ENCODE peak calls at places on chromosomes 2 and 18, in four cellular contexts. One of them, this sample, is unnamed.

GRCh38 chr2:116132833-116133232 is 1681.7 kb upstream of the DDX18 start:
- DNase-seq in WTC11: no peak
- DNase-seq in WERI-Rb-1: peak
- DNase-seq in GM06990: no peak
- DNase-seq in this sample: no peak

GRCh38 chr2:199315299-199316179 is 142.2 kb downstream of the SATB2 start:
- DNase-seq in WTC11: peak
- DNase-seq in WERI-Rb-1: no peak
- DNase-seq in GM06990: no peak
- DNase-seq in this sample: no peak

GRCh38 chr2:9473985-9474360 is 378 bp upstream of the IAH1 start:
- DNase-seq in WTC11: peak
- DNase-seq in WERI-Rb-1: peak
- DNase-seq in GM06990: no peak
- DNase-seq in this sample: peak

GRCh38 chr2:234032301-234032856 is 18.1 kb upstream of the SPP2 start:
- DNase-seq in WTC11: no peak
- DNase-seq in WERI-Rb-1: no peak
- DNase-seq in GM06990: no peak
- DNase-seq in this sample: no peak

GRCh38 chr2:127584516-127585033 is 49.1 kb downstream of the MYO7B start:
- DNase-seq in WTC11: no peak
- DNase-seq in WERI-Rb-1: peak
- DNase-seq in GM06990: no peak
- DNase-seq in this sample: no peak

GRCh38 chr2:25158096-25158852 is 10.1 kb downstream of the POMC start:
- DNase-seq in WTC11: no peak
- DNase-seq in WERI-Rb-1: no peak
- DNase-seq in GM06990: no peak
- DNase-seq in this sample: no peak

GRCh38 chr2:189483571-189484415 is 42.5 kb downstream of the WDR75 start:
- DNase-seq in WTC11: no peak
- DNase-seq in WERI-Rb-1: no peak
- DNase-seq in GM06990: no peak
- DNase-seq in this sample: no peak

GRCh38 chr2:121638333-121638732 is 10.9 kb downstream of the CLASP1 start:
- DNase-seq in WTC11: no peak
- DNase-seq in WERI-Rb-1: no peak
- DNase-seq in GM06990: no peak
- DNase-seq in this sample: no peak

GRCh38 chr2:237744270-237744612 is 54.3 kb upstream of the RBM44 start:
- DNase-seq in WTC11: no peak
- DNase-seq in WERI-Rb-1: no peak
- DNase-seq in GM06990: no peak
- DNase-seq in this sample: no peak

GRCh38 chr18:58231930-58232329 is 187.9 kb downstream of the NEDD4L start:
- DNase-seq in WTC11: no peak
- DNase-seq in WERI-Rb-1: no peak
- DNase-seq in GM06990: no peak
- DNase-seq in this sample: peak

GRCh38 chr18:35059280-35059927 is 18.2 kb downstream of the MAPRE2 start:
- DNase-seq in WTC11: no peak
- DNase-seq in WERI-Rb-1: no peak
- DNase-seq in GM06990: no peak
- DNase-seq in this sample: no peak

GRCh38 chr18:77544792-77545191 is 295.1 kb downstream of the GALR1 start:
- DNase-seq in WTC11: no peak
- DNase-seq in WERI-Rb-1: no peak
- DNase-seq in GM06990: no peak
- DNase-seq in this sample: no peak

GRCh38 chr2:164847966-164848365 is 6.3 kb upstream of the COBLL1 start:
- DNase-seq in WTC11: no peak
- DNase-seq in WERI-Rb-1: peak
- DNase-seq in GM06990: no peak
- DNase-seq in this sample: no peak

GRCh38 chr2:101793277-101793969 is 95.9 kb downstream of the MAP4K4 start:
- DNase-seq in WTC11: peak
- DNase-seq in WERI-Rb-1: no peak
- DNase-seq in GM06990: no peak
- DNase-seq in this sample: no peak

GRCh38 chr18:41870191-41870590 is 84.8 kb upstream of the PIK3C3 start:
- DNase-seq in WTC11: no peak
- DNase-seq in WERI-Rb-1: no peak
- DNase-seq in GM06990: no peak
- DNase-seq in this sample: no peak

GRCh38 chr2:161033059-161033660 is 127.1 kb upstream of the TANK start:
- DNase-seq in WTC11: no peak
- DNase-seq in WERI-Rb-1: no peak
- DNase-seq in GM06990: no peak
- DNase-seq in this sample: no peak
- TF ChIP-seq CTCF in WTC11: no peak
- TF ChIP-seq CTCF in WERI-Rb-1: no peak
- TF ChIP-seq CTCF in GM06990: no peak
- TF ChIP-seq CTCF in this sample: no peak

DNA sequence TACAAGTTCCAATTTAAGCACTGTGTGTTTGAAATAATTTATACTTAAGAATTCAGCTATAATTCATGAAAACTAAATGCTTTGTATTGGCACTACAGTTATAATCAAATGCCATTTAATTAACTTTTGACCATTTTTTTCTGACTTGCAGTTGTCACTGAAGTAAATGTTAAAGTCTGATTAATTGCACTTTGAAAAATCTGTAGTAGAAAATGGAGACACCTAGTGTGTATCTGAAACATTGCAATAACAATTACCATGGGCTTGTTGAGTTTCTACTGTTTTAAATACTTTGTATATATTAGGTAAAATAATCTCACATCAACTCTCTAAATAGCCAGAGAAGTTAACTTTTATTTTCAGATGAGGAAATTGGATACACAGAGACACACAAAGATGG is 458.6 kb upstream of the FSIP2 start:
- DNase-seq in WTC11: no peak
- DNase-seq in WERI-Rb-1: no peak
- DNase-seq in GM06990: no peak
- DNase-seq in this sample: peak
- TF ChIP-seq CTCF in WTC11: no peak
- TF ChIP-seq CTCF in WERI-Rb-1: no peak
- TF ChIP-seq CTCF in GM06990: peak
- TF ChIP-seq CTCF in this sample: no peak

GRCh38 chr2:105254520-105255210 is 13.1 kb downstream of the GPR45 start:
- DNase-seq in WTC11: no peak
- DNase-seq in WERI-Rb-1: no peak
- DNase-seq in GM06990: no peak
- DNase-seq in this sample: no peak
- TF ChIP-seq CTCF in WTC11: no peak
- TF ChIP-seq CTCF in WERI-Rb-1: no peak
- TF ChIP-seq CTCF in GM06990: no peak
- TF ChIP-seq CTCF in this sample: no peak

GRCh38 chr2:72952110-72952823 is 34.9 kb downstream of the EMX1 start:
- DNase-seq in WTC11: no peak
- DNase-seq in WERI-Rb-1: no peak
- DNase-seq in GM06990: no peak
- DNase-seq in this sample: no peak

GRCh38 chr2:72953976-72954375 is 36.7 kb downstream of the EMX1 start:
- DNase-seq in WTC11: no peak
- DNase-seq in WERI-Rb-1: no peak
- DNase-seq in GM06990: no peak
- DNase-seq in this sample: peak

GRCh38 chr2:72954376-72955187 is 37.3 kb downstream of the EMX1 start:
- DNase-seq in WTC11: no peak
- DNase-seq in WERI-Rb-1: no peak
- DNase-seq in GM06990: no peak
- DNase-seq in this sample: no peak

GRCh38 chr2:72952961-72953360 is 35.6 kb downstream of the EMX1 start:
- DNase-seq in WTC11: no peak
- DNase-seq in WERI-Rb-1: no peak
- DNase-seq in GM06990: no peak
- DNase-seq in this sample: no peak

GRCh38 chr2:72953528-72953927 is 36.2 kb downstream of the EMX1 start:
- DNase-seq in WTC11: no peak
- DNase-seq in WERI-Rb-1: no peak
- DNase-seq in GM06990: no peak
- DNase-seq in this sample: no peak
- TF ChIP-seq CTCF in WTC11: no peak
- TF ChIP-seq CTCF in WERI-Rb-1: no peak
- TF ChIP-seq CTCF in GM06990: no peak
- TF ChIP-seq CTCF in this sample: no peak

DNA sequence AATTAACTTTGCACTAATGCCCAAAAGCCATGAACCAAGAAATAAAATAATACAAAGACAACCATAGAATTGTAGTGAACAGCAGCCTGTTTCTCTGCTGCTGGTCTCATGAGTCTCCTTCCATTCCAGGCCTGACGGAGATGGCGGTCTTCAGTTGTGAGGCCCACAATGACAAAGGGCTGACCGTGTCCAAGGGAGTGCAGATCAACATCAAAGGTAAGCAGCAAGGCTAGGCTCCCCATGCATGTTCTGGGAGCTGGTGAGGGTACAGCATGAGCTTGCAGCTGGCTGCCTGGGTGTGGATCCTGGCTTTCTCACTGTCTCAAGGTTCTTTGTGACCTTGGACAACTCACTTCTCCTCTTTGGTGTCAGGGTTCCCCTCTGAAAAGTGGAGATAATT is 66.7 kb downstream of the MERTK start:
- DNase-seq in WTC11: no peak
- DNase-seq in WERI-Rb-1: no peak
- DNase-seq in GM06990: no peak
- DNase-seq in this sample: no peak
- TF ChIP-seq CTCF in WTC11: no peak
- TF ChIP-seq CTCF in WERI-Rb-1: no peak
- TF ChIP-seq CTCF in GM06990: no peak
- TF ChIP-seq CTCF in this sample: no peak

GRCh38 chr2:49686291-49686690 is 532.0 kb upstream of the FSHR start:
- DNase-seq in WTC11: peak
- DNase-seq in WERI-Rb-1: no peak
- DNase-seq in GM06990: no peak
- DNase-seq in this sample: no peak

GRCh38 chr2:49686897-49687442 is 532.7 kb upstream of the FSHR start:
- DNase-seq in WTC11: no peak
- DNase-seq in WERI-Rb-1: no peak
- DNase-seq in GM06990: no peak
- DNase-seq in this sample: no peak

DNA sequence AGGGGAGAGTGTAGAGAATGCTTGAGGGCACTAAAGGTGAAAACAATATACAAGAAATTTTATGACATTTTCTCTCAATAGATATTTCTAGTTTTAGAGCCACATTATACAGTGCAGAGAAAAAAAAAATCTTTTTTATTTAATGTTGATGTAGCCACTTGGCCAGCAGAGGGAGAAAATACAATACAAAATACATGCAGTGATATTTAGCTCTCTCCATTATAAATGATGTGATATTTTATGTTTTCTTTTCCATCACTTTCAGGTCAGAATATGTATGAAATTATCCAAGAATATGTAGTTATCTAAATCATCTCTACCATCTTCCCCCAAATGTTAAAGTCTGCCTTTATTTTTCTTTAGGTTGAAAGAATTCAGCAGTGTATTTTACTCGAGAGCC is 533.6 kb upstream of the FSHR start:
- DNase-seq in WTC11: no peak
- DNase-seq in WERI-Rb-1: no peak
- DNase-seq in GM06990: no peak
- DNase-seq in this sample: no peak
- TF ChIP-seq CTCF in WTC11: no peak
- TF ChIP-seq CTCF in WERI-Rb-1: peak
- TF ChIP-seq CTCF in GM06990: peak
- TF ChIP-seq CTCF in this sample: no peak